ENCODE peak calls at places on chromosomes 12 and 14, in eight cellular contexts. O, M, Y, H, F, X, I and T are unnamed samples.

GRCh38 chr14:36579001-36579555 is 3.3 kb downstream of the NKX2-8 start:
- DNase-seq in O (no peak), M (no peak), Y (no peak), H (no peak), F (no peak), X (no peak), I (no peak), T (no peak)

GRCh38 chr12:50732591-50732990 is 31.3 kb upstream of the ATF1 start:
- DNase-seq in O (peak; percentile 63), M (no peak), Y (no peak), H (no peak), F (no peak), X (no peak), I (no peak), T (no peak)

GRCh38 chr12:27013606-27014084 is 539 bp downstream of the TM7SF3 start:
- DNase-seq in O (no peak), M (peak; percentile 92), Y (peak; percentile 16), H (no peak), F (no peak), X (no peak), I (no peak), T (peak; percentile 5)

GRCh38 chr14:101313268-101313667 is 248.0 kb upstream of the DIO3 start:
- DNase-seq in O (no peak), M (no peak), Y (no peak), H (no peak), F (no peak), X (no peak), I (no peak), T (no peak)

GRCh38 chr12:74732801-74733200 is 195.2 kb downstream of the ATXN7L3B start:
- DNase-seq in O (no peak), M (no peak), Y (no peak), H (no peak), F (no peak), X (no peak), I (no peak), T (no peak)

GRCh38 chr14:52069617-52070431 is 965 bp upstream of the NID2 start:
- DNase-seq in O (no peak), M (no peak), Y (no peak), H (no peak), F (no peak), X (no peak), I (no peak), T (no peak)

GRCh38 chr12:2616763-2617162 is 178.0 kb upstream of the FKBP4 start:
- DNase-seq in O (no peak), M (no peak), Y (no peak), H (no peak), F (no peak), X (no peak), I (no peak), T (no peak)

GRCh38 chr14:30656190-30656632 is 34.1 kb downstream of the SCFD1 start:
- DNase-seq in O (no peak), M (no peak), Y (peak; percentile 3), H (peak; percentile 2), F (no peak), X (peak; percentile 12), I (no peak), T (no peak)

GRCh38 chr14:60092516-60092915 is 793 bp downstream of the PCNX4 start:
- DNase-seq in O (no peak), M (no peak), Y (no peak), H (no peak), F (peak; percentile 13), X (no peak), I (no peak), T (no peak)

GRCh38 chr12:53224268-53224896 is 7.6 kb downstream of the RARG start:
- DNase-seq in O (no peak), M (no peak), Y (no peak), H (no peak), F (no peak), X (no peak), I (no peak), T (no peak)

GRCh38 chr14:71119075-71119474 is 211.8 kb downstream of the PCNX1 start:
- DNase-seq in O (no peak), M (no peak), Y (no peak), H (no peak), F (no peak), X (no peak), I (no peak), T (no peak)

GRCh38 chr14:65854215-65854614 is 441.7 kb downstream of the FUT8 start:
- DNase-seq in O (no peak), M (no peak), Y (no peak), H (no peak), F (peak; percentile 43), X (no peak), I (no peak), T (no peak)

GRCh38 chr14:36293824-36294223 is 26.6 kb downstream of the MBIP start:
- DNase-seq in O (peak; percentile 46), M (no peak), Y (no peak), H (no peak), F (no peak), X (no peak), I (no peak), T (no peak)

GRCh38 chr12:91774471-91774921 is 371.1 kb downstream of the BTG1 start:
- DNase-seq in O (no peak), M (no peak), Y (no peak), H (no peak), F (no peak), X (no peak), I (no peak), T (no peak)